ENCODE peak calls at places on chromosome 18, in four cellular contexts. One of them, this sample, is unnamed.

GRCh38 chr18:33717339-33717738 is 139.3 kb downstream of the ASXL3 start:
- DNase-seq in NCI-H2081: no peak
- DNase-seq in Calu3: no peak
- DNase-seq in HTR-8/SVneo: no peak
- DNase-seq in this sample: no peak

GRCh38 chr18:22539045-22539444 is 121.3 kb upstream of the CTAGE1 start:
- DNase-seq in NCI-H2081: no peak
- DNase-seq in Calu3: no peak
- DNase-seq in HTR-8/SVneo: no peak
- DNase-seq in this sample: no peak

GRCh38 chr18:78396756-78397155 is 582.9 kb upstream of the SALL3 start:
- DNase-seq in NCI-H2081: no peak
- DNase-seq in Calu3: no peak
- DNase-seq in HTR-8/SVneo: no peak
- DNase-seq in this sample: no peak

GRCh38 chr18:27839141-27839540 is 337.8 kb downstream of the CDH2 start:
- DNase-seq in NCI-H2081: no peak
- DNase-seq in Calu3: peak
- DNase-seq in HTR-8/SVneo: no peak
- DNase-seq in this sample: no peak

GRCh38 chr18:33051397-33051796 is 278.6 kb upstream of the KLHL14 start:
- DNase-seq in NCI-H2081: peak
- DNase-seq in Calu3: peak
- DNase-seq in HTR-8/SVneo: no peak
- DNase-seq in this sample: no peak

GRCh38 chr18:24231773-24232735 is 93.2 kb downstream of the CABYR start:
- DNase-seq in NCI-H2081: no peak
- DNase-seq in Calu3: no peak
- DNase-seq in HTR-8/SVneo: no peak
- DNase-seq in this sample: no peak

GRCh38 chr18:77911973-77912372 is 662.3 kb downstream of the GALR1 start:
- DNase-seq in NCI-H2081: no peak
- DNase-seq in Calu3: no peak
- DNase-seq in HTR-8/SVneo: no peak
- DNase-seq in this sample: no peak

GRCh38 chr18:78582131-78582789 is 397.4 kb upstream of the SALL3 start:
- DNase-seq in NCI-H2081: no peak
- DNase-seq in Calu3: no peak
- DNase-seq in HTR-8/SVneo: no peak
- DNase-seq in this sample: no peak

GRCh38 chr18:12076424-12077140 is 17.1 kb upstream of the ANKRD62 start:
- DNase-seq in NCI-H2081: peak
- DNase-seq in Calu3: peak
- DNase-seq in HTR-8/SVneo: no peak
- DNase-seq in this sample: peak

GRCh38 chr18:564708-565561 is 15.2 kb upstream of the CETN1 start:
- DNase-seq in NCI-H2081: no peak
- DNase-seq in Calu3: no peak
- DNase-seq in HTR-8/SVneo: no peak
- DNase-seq in this sample: no peak

GRCh38 chr18:5986257-5986909 is 91.1 kb upstream of the TMEM200C start:
- DNase-seq in NCI-H2081: no peak
- DNase-seq in Calu3: no peak
- DNase-seq in HTR-8/SVneo: no peak
- DNase-seq in this sample: no peak

GRCh38 chr18:47342566-47342965 is 91.1 kb upstream of the SKOR2 start:
- DNase-seq in NCI-H2081: no peak
- DNase-seq in Calu3: no peak
- DNase-seq in HTR-8/SVneo: no peak
- DNase-seq in this sample: no peak

GRCh38 chr18:48405108-48405507 is 4.1 kb downstream of the ZBTB7C start:
- DNase-seq in NCI-H2081: no peak
- DNase-seq in Calu3: no peak
- DNase-seq in HTR-8/SVneo: no peak
- DNase-seq in this sample: no peak

GRCh38 chr18:33588361-33588760 is 10.3 kb downstream of the ASXL3 start:
- DNase-seq in NCI-H2081: no peak
- DNase-seq in Calu3: no peak
- DNase-seq in HTR-8/SVneo: no peak
- DNase-seq in this sample: no peak

This sample was measured in neural progenitor cell.